ENCODE peak calls at places on chromosome 4, in four cellular contexts. F is GM23338, N is Panc1, D is HL-60. I is an unnamed sample.

GRCh38 chr4:106268731-106269272 is 47.2 kb downstream of the TBCK start:
- DNase-seq in F (no peak), N (no peak), D (no peak), I (peak)

GRCh38 chr4:164396439-164396838 is 357.5 kb upstream of the SMIM31 start:
- DNase-seq in F (peak), N (no peak), D (no peak), I (no peak)

GRCh38 chr4:39975488-39976089 is 2.1 kb downstream of the PDS5A start:
- DNase-seq in F (no peak), N (no peak), D (no peak), I (no peak)

GRCh38 chr4:114636192-114636935 is 37.8 kb downstream of the UGT8 start:
- DNase-seq in F (no peak), N (no peak), D (no peak), I (no peak)

GRCh38 chr4:84936123-84936522 is 30.4 kb downstream of the WDFY3 start:
- DNase-seq in F (no peak), N (no peak), D (no peak), I (no peak)

GRCh38 chr4:742742-743311 is 37.2 kb downstream of the PCGF3 start:
- DNase-seq in F (peak), N (no peak), D (peak), I (no peak)

GRCh38 chr4:38791005-38791404 is 8.2 kb upstream of the TLR10 start:
- DNase-seq in F (no peak), N (no peak), D (peak), I (no peak)

GRCh38 chr4:83189631-83190136 is 75.2 kb upstream of the PLAC8 start:
- DNase-seq in F (peak), N (no peak), D (no peak), I (no peak)

GRCh38 chr4:56995525-56995924 is 16.8 kb downstream of the POLR2B start:
- DNase-seq in F (no peak), N (no peak), D (no peak), I (no peak)

GRCh38 chr4:13219971-13220370 is 264.2 kb downstream of the RAB28 start:
- DNase-seq in F (no peak), N (no peak), D (no peak), I (no peak)

GRCh38 chr4:15756361-15756861 is 21.7 kb upstream of the CD38 start:
- DNase-seq in F (no peak), N (no peak), D (peak), I (no peak)

GRCh38 chr4:84500386-84501196 is 1.5 kb upstream of the NKX6-1 start:
- DNase-seq in F (no peak), N (no peak), D (no peak), I (no peak)

GRCh38 chr4:114603455-114603854 is 4.8 kb downstream of the UGT8 start:
- DNase-seq in F (no peak), N (no peak), D (no peak), I (no peak)

GRCh38 chr4:25449688-25450087 is 72.6 kb downstream of the ANAPC4 start:
- DNase-seq in F (no peak), N (no peak), D (no peak), I (no peak)

GRCh38 chr4:150826302-150826701 is 188.8 kb downstream of the LRBA start:
- DNase-seq in F (no peak), N (no peak), D (no peak), I (no peak)

GRCh38 chr4:122733805-122734155 is 1.3 kb downstream of the BBS12 start:
- DNase-seq in F (no peak), N (no peak), D (no peak), I (no peak)

GRCh38 chr4:7403001-7403400 is 31.7 kb downstream of the PSAPL1 start:
- DNase-seq in F (no peak), N (no peak), D (no peak), I (no peak)
- TF ChIP-seq POLR2AphosphoS5 in F (no peak), N (no peak), D (no peak), I (no peak)

DNA sequence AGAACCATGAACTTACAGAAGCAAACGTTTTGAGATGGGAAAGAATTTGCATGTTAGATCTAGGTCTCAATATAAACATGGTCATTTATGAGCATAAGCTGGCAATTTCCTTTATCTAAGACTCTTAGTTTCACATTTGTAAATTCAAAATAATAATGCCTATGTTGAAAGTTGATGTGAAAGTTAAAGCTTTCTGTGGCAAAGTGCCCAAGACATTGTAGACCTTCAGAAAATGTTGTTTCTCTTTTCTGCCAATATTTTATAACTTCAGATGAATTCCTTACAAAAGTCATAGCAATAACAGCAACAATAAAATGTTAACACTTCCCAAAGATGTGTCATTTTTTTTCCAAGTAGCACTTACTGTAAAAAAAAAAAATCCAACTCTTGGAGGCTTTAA is 206.3 kb upstream of the PDE5A start:
- DNase-seq in F (no peak), N (no peak), D (no peak), I (no peak)
- TF ChIP-seq POLR2AphosphoS5 in F (no peak), N (no peak), D (no peak), I (no peak)

DNA sequence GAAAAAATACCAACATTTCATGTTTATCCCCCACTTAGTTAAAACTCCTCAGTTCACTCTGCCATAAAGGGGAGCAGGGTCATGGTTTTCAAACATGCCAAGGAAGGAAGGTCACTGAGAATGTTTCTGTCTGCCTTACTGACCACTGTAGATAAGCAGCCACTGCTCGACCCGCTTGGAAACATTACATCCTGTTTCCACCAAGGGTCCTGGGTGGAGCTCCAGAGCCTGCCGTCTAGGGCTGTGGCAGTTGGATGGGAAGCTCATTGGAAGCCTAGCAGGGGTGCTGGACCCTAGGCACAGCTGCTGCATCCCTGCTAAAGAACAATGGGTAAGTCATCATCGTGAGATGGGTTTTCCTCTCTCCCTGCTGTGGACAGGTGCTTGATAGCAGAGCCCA is 76.1 kb upstream of the SRD5A3 start:
- DNase-seq in F (no peak), N (no peak), D (no peak), I (no peak)
- TF ChIP-seq POLR2AphosphoS5 in F (no peak), N (no peak), D (no peak), I (no peak)

GRCh38 chr4:128859887-128860774 is 50.6 kb downstream of the JADE1 start:
- DNase-seq in F (no peak), N (no peak), D (no peak), I (no peak)
- TF ChIP-seq POLR2AphosphoS5 in F (peak), N (no peak), D (no peak), I (no peak)

GRCh38 chr4:115944146-115944905 is 830.9 kb upstream of the NDST4 start:
- DNase-seq in F (no peak), N (no peak), D (no peak), I (no peak)

DNA sequence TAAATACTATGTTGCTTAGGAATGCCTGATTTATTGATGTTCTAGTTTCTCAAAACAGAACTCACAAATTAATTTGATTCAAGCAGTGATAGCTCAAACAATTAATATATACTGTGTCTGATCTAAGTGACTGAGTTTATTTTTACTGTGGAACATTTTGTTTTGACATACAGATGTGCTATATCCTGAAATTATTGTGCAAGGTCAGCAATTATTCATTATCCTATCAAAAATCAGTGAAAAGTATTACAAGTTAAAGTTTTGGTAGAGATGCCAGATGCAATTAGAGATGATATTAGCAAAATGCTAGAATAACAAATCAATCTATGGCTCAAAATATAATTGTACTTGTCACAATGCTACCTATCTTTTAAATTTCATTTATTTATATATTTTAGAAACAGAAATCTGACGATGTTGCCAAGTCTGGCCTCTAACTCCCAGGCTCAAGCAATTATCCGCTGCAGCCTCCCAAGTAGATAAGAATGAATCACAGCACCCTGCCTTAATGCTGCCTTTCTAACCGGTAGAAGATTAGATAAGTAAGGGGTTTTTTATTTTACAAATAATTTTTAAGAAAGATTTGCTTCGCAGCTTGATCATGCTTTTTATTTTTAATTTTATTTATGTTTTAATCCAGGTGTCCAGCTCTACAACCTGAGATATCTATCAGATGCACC is 825.5 kb upstream of the NDST4 start:
- DNase-seq in F (no peak), N (no peak), D (no peak), I (no peak)
- TF ChIP-seq POLR2AphosphoS5 in F (no peak), N (no peak), D (no peak), I (no peak)

GRCh38 chr4:7031526-7032449 is 11.4 kb upstream of the TADA2B start:
- DNase-seq in F (no peak), N (no peak), D (no peak), I (no peak)

GRCh38 chr4:7030856-7031255 is 12.3 kb upstream of the TADA2B start:
- DNase-seq in F (no peak), N (no peak), D (no peak), I (no peak)

GRCh38 chr4:7037425-7037824 is 5.7 kb upstream of the TADA2B start:
- DNase-seq in F (peak), N (no peak), D (no peak), I (no peak)

GRCh38 chr4:7032591-7032990 is 10.6 kb upstream of the TADA2B start:
- DNase-seq in F (no peak), N (no peak), D (no peak), I (no peak)

GRCh38 chr4:7034262-7035081 is 8.7 kb upstream of the TADA2B start:
- DNase-seq in F (peak), N (no peak), D (no peak), I (no peak)
- TF ChIP-seq POLR2AphosphoS5 in F (no peak), N (no peak), D (no peak), I (no peak)

DNA sequence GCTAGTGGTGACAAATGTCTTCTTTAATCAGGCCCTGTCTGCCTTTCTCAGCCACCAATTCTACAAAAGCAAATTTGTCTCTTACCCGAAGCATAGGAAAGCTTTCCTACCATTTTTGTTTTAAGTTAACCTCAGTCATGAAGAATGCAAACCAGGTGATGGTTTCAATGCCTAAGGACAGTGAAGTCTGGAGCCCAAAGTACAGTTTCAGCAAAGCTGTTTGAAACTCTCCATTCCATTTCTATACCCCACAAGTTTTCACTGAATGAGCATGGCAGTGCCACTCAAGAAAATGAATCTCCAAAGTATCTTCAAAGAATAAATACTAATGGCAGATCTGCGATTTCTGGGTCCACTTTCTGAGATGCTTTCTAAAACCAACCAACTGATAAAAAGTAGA is 23.9 kb downstream of the SRD5A3 start:
- DNase-seq in F (no peak), N (no peak), D (no peak), I (no peak)
- TF ChIP-seq POLR2AphosphoS5 in F (no peak), N (no peak), D (no peak), I (no peak)

GRCh38 chr4:10458190-10458589 is 964 bp upstream of the ZNF518B start:
- DNase-seq in F (peak), N (no peak), D (no peak), I (no peak)

GRCh38 chr4:10454726-10455125 is 2.5 kb downstream of the ZNF518B start:
- DNase-seq in F (no peak), N (no peak), D (no peak), I (no peak)

GRCh38 chr4:10455133-10455532 is 2.1 kb downstream of the ZNF518B start:
- DNase-seq in F (peak), N (no peak), D (no peak), I (no peak)

GRCh38 chr4:10457255-10457801 is at the start of gene ZNF518B:
- DNase-seq in F (peak), N (no peak), D (peak), I (no peak)

GRCh38 chr4:10456270-10457254 is 664 bp downstream of the ZNF518B start:
- DNase-seq in F (peak), N (no peak), D (no peak), I (no peak)
- TF ChIP-seq POLR2AphosphoS5 in F (no peak), N (no peak), D (no peak), I (no peak)

GRCh38 chr4:160969914-160970313 is 1193.9 kb downstream of the FSTL5 start:
- DNase-seq in F (peak), N (no peak), D (no peak), I (no peak)
- TF ChIP-seq POLR2AphosphoS5 in F (no peak), N (no peak), D (no peak), I (no peak)